ENCODE peak calls at places on chromosomes 11 and 22, in eight cellular contexts. One of them, this sample, is unnamed.
A peak's percentile ranks its signal among the peaks of the same experiment; 100 is the strongest.

GRCh38 chr11:130859896-130860295 is 56.4 kb downstream of the SNX19 start:
- DNase-seq in upper lobe of right lung: no peak
- DNase-seq in colonic mucosa: no peak
- DNase-seq in A673: no peak
- DNase-seq in spleen: no peak
- DNase-seq in body of pancreas: no peak
- DNase-seq in adipocyte: peak; percentile 32
- DNase-seq in left lung: no peak
- DNase-seq in this sample: no peak

GRCh38 chr11:83118814-83119213 is 38.1 kb upstream of the PCF11 start:
- DNase-seq in upper lobe of right lung: no peak
- DNase-seq in colonic mucosa: no peak
- DNase-seq in A673: no peak
- DNase-seq in spleen: no peak
- DNase-seq in body of pancreas: no peak
- DNase-seq in adipocyte: peak; percentile 39
- DNase-seq in left lung: no peak
- DNase-seq in this sample: no peak

GRCh38 chr11:84607975-84608787 is 1019.0 kb downstream of the DLG2 start:
- DNase-seq in upper lobe of right lung: no peak
- DNase-seq in colonic mucosa: no peak
- DNase-seq in A673: no peak
- DNase-seq in spleen: no peak
- DNase-seq in body of pancreas: peak; percentile 14
- DNase-seq in adipocyte: no peak
- DNase-seq in left lung: no peak
- DNase-seq in this sample: no peak

GRCh38 chr11:285894-286220 is 3.1 kb upstream of the PGGHG start:
- DNase-seq in upper lobe of right lung: no peak
- DNase-seq in colonic mucosa: no peak
- DNase-seq in A673: no peak
- DNase-seq in spleen: peak; percentile 68
- DNase-seq in body of pancreas: peak; percentile 5
- DNase-seq in adipocyte: no peak
- DNase-seq in left lung: peak; percentile 34
- DNase-seq in this sample: no peak

GRCh38 chr11:62555464-62556092 is 9.0 kb upstream of the AHNAK start:
- DNase-seq in upper lobe of right lung: no peak
- DNase-seq in colonic mucosa: no peak
- DNase-seq in A673: no peak
- DNase-seq in spleen: no peak
- DNase-seq in body of pancreas: no peak
- DNase-seq in adipocyte: peak; percentile 50
- DNase-seq in left lung: peak; percentile 78
- DNase-seq in this sample: no peak

GRCh38 chr11:77154381-77155081 is 26.5 kb downstream of the MYO7A start:
- DNase-seq in upper lobe of right lung: no peak
- DNase-seq in colonic mucosa: no peak
- DNase-seq in A673: no peak
- DNase-seq in spleen: no peak
- DNase-seq in body of pancreas: peak; percentile 41
- DNase-seq in adipocyte: no peak
- DNase-seq in left lung: peak; percentile 57
- DNase-seq in this sample: peak; percentile 74

GRCh38 chr11:29634248-29634647 is 382.6 kb downstream of the KCNA4 start:
- DNase-seq in upper lobe of right lung: no peak
- DNase-seq in colonic mucosa: no peak
- DNase-seq in A673: no peak
- DNase-seq in spleen: no peak
- DNase-seq in body of pancreas: no peak
- DNase-seq in adipocyte: peak; percentile 13
- DNase-seq in left lung: no peak
- DNase-seq in this sample: no peak

GRCh38 chr22:22944268-22944985 is 56.8 kb downstream of the IGLL5 start:
- DNase-seq in upper lobe of right lung: peak; percentile 42
- DNase-seq in colonic mucosa: peak; percentile 14
- DNase-seq in A673: no peak
- DNase-seq in spleen: peak; percentile 74
- DNase-seq in body of pancreas: no peak
- DNase-seq in adipocyte: no peak
- DNase-seq in left lung: peak; percentile 59
- DNase-seq in this sample: no peak

GRCh38 chr11:120776683-120777010 is 247.3 kb upstream of the TBCEL start:
- DNase-seq in upper lobe of right lung: no peak
- DNase-seq in colonic mucosa: no peak
- DNase-seq in A673: no peak
- DNase-seq in spleen: no peak
- DNase-seq in body of pancreas: no peak
- DNase-seq in adipocyte: no peak
- DNase-seq in left lung: no peak
- DNase-seq in this sample: no peak

GRCh38 chr11:36398261-36398953 is 102.3 kb downstream of the PRR5L start:
- DNase-seq in upper lobe of right lung: no peak
- DNase-seq in colonic mucosa: no peak
- DNase-seq in A673: no peak
- DNase-seq in spleen: no peak
- DNase-seq in body of pancreas: no peak
- DNase-seq in adipocyte: no peak
- DNase-seq in left lung: no peak
- DNase-seq in this sample: no peak

GRCh38 chr11:63572026-63572688 is 9.0 kb upstream of the PLAAT2 start:
- DNase-seq in upper lobe of right lung: no peak
- DNase-seq in colonic mucosa: peak; percentile 4
- DNase-seq in A673: no peak
- DNase-seq in spleen: no peak
- DNase-seq in body of pancreas: no peak
- DNase-seq in adipocyte: no peak
- DNase-seq in left lung: no peak
- DNase-seq in this sample: no peak

GRCh38 chr11:73152861-73153483 is 10.9 kb upstream of the FCHSD2 start:
- DNase-seq in upper lobe of right lung: no peak
- DNase-seq in colonic mucosa: no peak
- DNase-seq in A673: no peak
- DNase-seq in spleen: peak; percentile 91
- DNase-seq in body of pancreas: no peak
- DNase-seq in adipocyte: no peak
- DNase-seq in left lung: no peak
- DNase-seq in this sample: no peak

GRCh38 chr11:125871391-125872137 is 15.9 kb upstream of the HYLS1 start:
- DNase-seq in upper lobe of right lung: no peak
- DNase-seq in colonic mucosa: no peak
- DNase-seq in A673: peak; percentile 74
- DNase-seq in spleen: no peak
- DNase-seq in body of pancreas: peak; percentile 48
- DNase-seq in adipocyte: peak; percentile 48
- DNase-seq in left lung: no peak
- DNase-seq in this sample: peak; percentile 23

GRCh38 chr11:92678212-92678611 is 291.2 kb upstream of the MTNR1B start:
- DNase-seq in upper lobe of right lung: no peak
- DNase-seq in colonic mucosa: no peak
- DNase-seq in A673: no peak
- DNase-seq in spleen: no peak
- DNase-seq in body of pancreas: no peak
- DNase-seq in adipocyte: no peak
- DNase-seq in left lung: no peak
- DNase-seq in this sample: no peak

GRCh38 chr11:68840661-68841653 is 759 bp downstream of the CPT1A start:
- DNase-seq in upper lobe of right lung: peak; percentile 85
- DNase-seq in colonic mucosa: peak; percentile 83
- DNase-seq in A673: peak; percentile 44
- DNase-seq in spleen: peak; percentile 93
- DNase-seq in body of pancreas: peak; percentile 76
- DNase-seq in adipocyte: peak; percentile 70
- DNase-seq in left lung: peak; percentile 94
- DNase-seq in this sample: peak; percentile 73

GRCh38 chr11:8086001-8086479 is 5.0 kb downstream of the TUB start:
- DNase-seq in upper lobe of right lung: no peak
- DNase-seq in colonic mucosa: no peak
- DNase-seq in A673: no peak
- DNase-seq in spleen: peak; percentile 62
- DNase-seq in body of pancreas: no peak
- DNase-seq in adipocyte: no peak
- DNase-seq in left lung: no peak
- DNase-seq in this sample: no peak

GRCh38 chr11:108931168-108931567 is 266.3 kb downstream of the DDX10 start:
- DNase-seq in upper lobe of right lung: no peak
- DNase-seq in colonic mucosa: no peak
- DNase-seq in A673: no peak
- DNase-seq in spleen: no peak
- DNase-seq in body of pancreas: no peak
- DNase-seq in adipocyte: no peak
- DNase-seq in left lung: no peak
- DNase-seq in this sample: peak; percentile 43

GRCh38 chr11:86741489-86742435 is 58.6 kb upstream of the PRSS23 start:
- DNase-seq in upper lobe of right lung: no peak
- DNase-seq in colonic mucosa: no peak
- DNase-seq in A673: peak; percentile 58
- DNase-seq in spleen: no peak
- DNase-seq in body of pancreas: no peak
- DNase-seq in adipocyte: peak; percentile 67
- DNase-seq in left lung: no peak
- DNase-seq in this sample: peak; percentile 69

GRCh38 chr11:104064016-104064630 is 27.7 kb downstream of the DDI1 start:
- DNase-seq in upper lobe of right lung: no peak
- DNase-seq in colonic mucosa: no peak
- DNase-seq in A673: no peak
- DNase-seq in spleen: no peak
- DNase-seq in body of pancreas: no peak
- DNase-seq in adipocyte: no peak
- DNase-seq in left lung: no peak
- DNase-seq in this sample: no peak

GRCh38 chr22:32181043-32181442 is 21.9 kb upstream of the C22orf42 start:
- DNase-seq in upper lobe of right lung: no peak
- DNase-seq in colonic mucosa: no peak
- DNase-seq in A673: no peak
- DNase-seq in spleen: no peak
- DNase-seq in body of pancreas: no peak
- DNase-seq in adipocyte: no peak
- DNase-seq in left lung: no peak
- DNase-seq in this sample: no peak
- H3K27me3 ChIP-seq in upper lobe of right lung: peaks cover 23% of the 10 kb centered on the region
- H3K27me3 ChIP-seq in colonic mucosa: peaks cover 4% of the 10 kb centered on the region
- H3K27me3 ChIP-seq in A673: peaks cover 49% of the 10 kb centered on the region
- H3K27me3 ChIP-seq in spleen: no peaks in the 10 kb centered on the region
- H3K27me3 ChIP-seq in body of pancreas: no peaks in the 10 kb centered on the region
- H3K27me3 ChIP-seq in adipocyte: peaks cover 20% of the 10 kb centered on the region
- H3K27me3 ChIP-seq in left lung: peaks cover 46% of the 10 kb centered on the region
- H3K27me3 ChIP-seq in this sample: peaks cover 19% of the 10 kb centered on the region

DNA sequence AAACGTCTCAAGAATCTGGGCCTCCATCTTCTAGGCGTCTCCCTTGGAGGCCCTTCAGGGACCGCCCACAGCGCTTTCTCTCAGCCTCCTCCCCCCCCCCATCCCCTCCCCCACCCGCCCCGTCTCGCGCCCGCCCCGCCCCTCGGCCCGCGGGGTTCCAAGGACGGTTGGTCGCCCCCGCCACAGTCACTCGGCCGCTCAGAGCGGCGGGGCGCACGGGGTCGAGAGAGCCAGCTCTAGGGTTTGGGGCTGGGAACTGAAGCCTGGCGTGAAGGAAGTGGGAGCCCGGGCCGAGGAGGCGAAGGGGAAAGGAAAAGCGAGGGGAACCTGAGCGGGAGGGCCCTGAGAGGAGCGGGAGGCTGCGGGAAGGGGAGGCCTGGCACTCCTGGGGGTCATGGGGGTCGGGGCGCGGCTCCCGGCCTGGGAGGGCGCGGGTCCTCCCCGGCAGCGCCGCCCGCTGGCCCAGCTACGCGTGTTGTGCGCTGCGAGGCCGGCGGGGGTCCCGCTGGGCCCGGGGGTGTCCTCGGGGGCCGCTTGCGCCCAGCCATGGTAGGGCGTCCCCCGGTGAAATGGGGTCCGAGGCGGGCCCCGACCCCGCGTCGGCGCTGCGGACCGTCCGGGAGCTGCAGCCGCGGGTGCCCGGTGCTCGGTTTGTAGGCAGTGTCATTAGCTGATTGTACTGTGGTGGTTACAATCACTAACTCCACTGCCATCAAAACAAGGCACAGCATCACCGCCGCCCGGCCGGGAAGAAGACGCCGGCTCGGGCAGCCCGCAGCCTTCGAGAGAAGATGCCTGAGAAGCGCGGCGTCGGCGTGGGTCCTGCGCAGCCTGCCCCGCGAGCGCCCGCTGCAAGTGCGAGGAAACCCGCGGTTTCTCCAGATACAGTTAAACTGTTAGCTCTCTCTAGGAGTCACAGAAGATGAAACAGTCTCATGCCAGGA is at the start of gene BTG4:
- DNase-seq in upper lobe of right lung: no peak
- DNase-seq in colonic mucosa: no peak
- DNase-seq in A673: peak; percentile 67
- DNase-seq in spleen: no peak
- DNase-seq in body of pancreas: peak; percentile 11
- DNase-seq in adipocyte: no peak
- DNase-seq in left lung: peak; percentile 75
- DNase-seq in this sample: peak; percentile 26
- H3K4me3 ChIP-seq in upper lobe of right lung: peak within 1 kb of the TSS; percentile 41
- H3K4me3 ChIP-seq in colonic mucosa: peak within 1 kb of the TSS; percentile 38
- H3K4me3 ChIP-seq in A673: peak within 1 kb of the TSS; percentile 54
- H3K4me3 ChIP-seq in spleen: peak within 1 kb of the TSS; percentile 25
- H3K4me3 ChIP-seq in body of pancreas: peak within 1 kb of the TSS; percentile 31
- H3K4me3 ChIP-seq in adipocyte: peak within 1 kb of the TSS; percentile 78
- H3K4me3 ChIP-seq in left lung: peak within 1 kb of the TSS; percentile 26
- H3K4me3 ChIP-seq in this sample: peak within 1 kb of the TSS; percentile 17

DNA sequence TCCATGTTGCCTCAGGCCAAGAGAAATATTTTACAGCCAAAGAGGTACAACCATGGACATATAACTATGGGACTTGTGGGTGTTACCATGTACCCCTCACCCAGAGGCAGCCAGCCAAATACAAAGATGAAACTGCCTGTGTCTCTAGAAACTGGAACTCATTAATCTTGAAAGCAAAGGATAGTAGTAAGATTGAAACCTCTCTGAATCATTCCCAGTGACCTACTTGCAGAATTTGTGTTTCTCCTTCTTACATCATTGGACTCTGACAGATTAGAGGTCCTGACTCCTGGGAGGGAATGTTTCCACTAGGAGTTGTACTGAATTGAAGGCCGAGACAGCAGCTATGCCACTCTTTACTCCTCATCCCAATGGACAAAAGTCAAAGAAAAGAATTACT is 257.4 kb upstream of the UBASH3B start:
- DNase-seq in upper lobe of right lung: no peak
- DNase-seq in colonic mucosa: no peak
- DNase-seq in A673: no peak
- DNase-seq in spleen: no peak
- DNase-seq in body of pancreas: no peak
- DNase-seq in adipocyte: peak; percentile 32
- DNase-seq in left lung: no peak
- DNase-seq in this sample: no peak
- H3K9me3 ChIP-seq in upper lobe of right lung: no peaks in the 10 kb centered on the region
- H3K9me3 ChIP-seq in colonic mucosa: no peaks in the 10 kb centered on the region
- H3K9me3 ChIP-seq in A673: no peaks in the 10 kb centered on the region
- H3K9me3 ChIP-seq in spleen: no peaks in the 10 kb centered on the region
- H3K9me3 ChIP-seq in body of pancreas: no peaks in the 10 kb centered on the region
- H3K9me3 ChIP-seq in adipocyte: no peaks in the 10 kb centered on the region
- H3K9me3 ChIP-seq in left lung: no peaks in the 10 kb centered on the region
- H3K9me3 ChIP-seq in this sample: no peaks in the 10 kb centered on the region

DNA sequence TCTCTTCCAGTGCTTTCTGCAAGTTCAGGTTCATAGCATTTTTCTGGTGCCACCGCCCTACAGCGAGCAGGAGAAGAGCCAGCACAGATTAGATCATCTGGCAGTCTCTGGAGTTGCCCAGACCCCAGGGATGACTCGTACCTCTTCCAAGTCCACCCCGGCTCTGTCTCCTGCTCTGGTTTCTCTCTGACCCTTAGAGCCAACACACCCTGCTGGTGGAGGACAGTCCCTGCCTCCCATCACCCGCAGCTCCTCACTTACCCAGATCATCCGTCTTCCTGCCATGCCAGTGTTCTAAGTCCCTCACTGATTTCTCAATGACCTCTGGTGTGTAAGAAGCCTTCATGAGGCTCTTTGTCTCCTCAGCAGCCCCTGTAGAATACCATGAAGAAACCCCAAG is 28.0 kb downstream of the TST start:
- DNase-seq in upper lobe of right lung: no peak
- DNase-seq in colonic mucosa: no peak
- DNase-seq in A673: no peak
- DNase-seq in spleen: no peak
- DNase-seq in body of pancreas: no peak
- DNase-seq in adipocyte: no peak
- DNase-seq in left lung: no peak
- DNase-seq in this sample: peak; percentile 54
- H3K27me3 ChIP-seq in upper lobe of right lung: peaks cover 24% of the 10 kb centered on the region
- H3K27me3 ChIP-seq in colonic mucosa: peaks cover 3% of the 10 kb centered on the region
- H3K27me3 ChIP-seq in A673: peaks cover 65% of the 10 kb centered on the region
- H3K27me3 ChIP-seq in spleen: no peaks in the 10 kb centered on the region
- H3K27me3 ChIP-seq in body of pancreas: no peaks in the 10 kb centered on the region
- H3K27me3 ChIP-seq in adipocyte: peaks cover 43% of the 10 kb centered on the region
- H3K27me3 ChIP-seq in left lung: peaks cover 39% of the 10 kb centered on the region
- H3K27me3 ChIP-seq in this sample: peaks cover 47% of the 10 kb centered on the region